ENCODE peak calls at places on chromosomes 12 and 14, in seven cellular contexts. One of them, this sample, is unnamed. For H3K36me3 and H3K27me3, the result is how much of the 10 kb centered on the place peaks cover.

GRCh38 chr12:62862259-62862881 is 72.6 kb downstream of the PPM1H start:
- DNase-seq in mammary epithelial cell: peak
- DNase-seq in pancreas: no peak
- DNase-seq in transverse colon: no peak
- DNase-seq in neural progenitor cell: no peak
- DNase-seq in endodermal cell: no peak
- DNase-seq in neuronal stem cell: no peak
- DNase-seq in this sample: no peak

GRCh38 chr14:46054526-46054925 is 597.1 kb downstream of the RPL10L start:
- DNase-seq in mammary epithelial cell: peak
- DNase-seq in pancreas: no peak
- DNase-seq in transverse colon: no peak
- DNase-seq in neural progenitor cell: no peak
- DNase-seq in endodermal cell: no peak
- DNase-seq in neuronal stem cell: no peak
- DNase-seq in this sample: no peak

GRCh38 chr12:10968765-10969456 is 17.8 kb downstream of the TAS2R50 start:
- DNase-seq in mammary epithelial cell: peak
- DNase-seq in pancreas: peak
- DNase-seq in transverse colon: no peak
- DNase-seq in neural progenitor cell: no peak
- DNase-seq in endodermal cell: no peak
- DNase-seq in neuronal stem cell: no peak
- DNase-seq in this sample: no peak

GRCh38 chr12:68958337-68958736 is 25.4 kb upstream of the CPM start:
- DNase-seq in mammary epithelial cell: no peak
- DNase-seq in pancreas: no peak
- DNase-seq in transverse colon: no peak
- DNase-seq in neural progenitor cell: no peak
- DNase-seq in endodermal cell: no peak
- DNase-seq in neuronal stem cell: no peak
- DNase-seq in this sample: no peak

GRCh38 chr12:72546106-72546505 is 273.9 kb downstream of the TRHDE start:
- DNase-seq in mammary epithelial cell: no peak
- DNase-seq in pancreas: no peak
- DNase-seq in transverse colon: no peak
- DNase-seq in neural progenitor cell: no peak
- DNase-seq in endodermal cell: no peak
- DNase-seq in neuronal stem cell: no peak
- DNase-seq in this sample: no peak

GRCh38 chr12:95701275-95701674 is 89.3 kb downstream of the NTN4 start:
- DNase-seq in mammary epithelial cell: no peak
- DNase-seq in pancreas: no peak
- DNase-seq in transverse colon: no peak
- DNase-seq in neural progenitor cell: no peak
- DNase-seq in endodermal cell: no peak
- DNase-seq in neuronal stem cell: no peak
- DNase-seq in this sample: no peak

GRCh38 chr12:3285570-3285969 is 205.4 kb upstream of the PRMT8 start:
- DNase-seq in mammary epithelial cell: no peak
- DNase-seq in pancreas: no peak
- DNase-seq in transverse colon: no peak
- DNase-seq in neural progenitor cell: no peak
- DNase-seq in endodermal cell: no peak
- DNase-seq in neuronal stem cell: no peak
- DNase-seq in this sample: no peak

GRCh38 chr12:11658796-11659195 is 9.3 kb downstream of the ETV6 start:
- DNase-seq in mammary epithelial cell: peak
- DNase-seq in pancreas: no peak
- DNase-seq in transverse colon: no peak
- DNase-seq in neural progenitor cell: no peak
- DNase-seq in endodermal cell: peak
- DNase-seq in neuronal stem cell: no peak
- DNase-seq in this sample: no peak

GRCh38 chr14:104724407-104724980 is 465 bp downstream of the ADSS1 start:
- DNase-seq in mammary epithelial cell: no peak
- DNase-seq in pancreas: peak
- DNase-seq in transverse colon: peak
- DNase-seq in neural progenitor cell: no peak
- DNase-seq in endodermal cell: no peak
- DNase-seq in neuronal stem cell: no peak
- DNase-seq in this sample: peak

GRCh38 chr14:104092931-104093365 is 7.4 kb downstream of the ASPG start:
- DNase-seq in mammary epithelial cell: no peak
- DNase-seq in pancreas: peak
- DNase-seq in transverse colon: no peak
- DNase-seq in neural progenitor cell: no peak
- DNase-seq in endodermal cell: peak
- DNase-seq in neuronal stem cell: no peak
- DNase-seq in this sample: peak

GRCh38 chr12:132106921-132107320 is 37.2 kb downstream of the DDX51 start:
- DNase-seq in mammary epithelial cell: no peak
- DNase-seq in pancreas: no peak
- DNase-seq in transverse colon: no peak
- DNase-seq in neural progenitor cell: no peak
- DNase-seq in endodermal cell: peak
- DNase-seq in neuronal stem cell: no peak
- DNase-seq in this sample: no peak

GRCh38 chr14:65940056-65940735 is 527.7 kb downstream of the FUT8 start:
- DNase-seq in mammary epithelial cell: no peak
- DNase-seq in pancreas: no peak
- DNase-seq in transverse colon: no peak
- DNase-seq in neural progenitor cell: peak
- DNase-seq in endodermal cell: no peak
- DNase-seq in neuronal stem cell: no peak
- DNase-seq in this sample: no peak

GRCh38 chr14:72614365-72614764 is 279.5 kb downstream of the DPF3 start:
- DNase-seq in mammary epithelial cell: no peak
- DNase-seq in pancreas: no peak
- DNase-seq in transverse colon: no peak
- DNase-seq in neural progenitor cell: no peak
- DNase-seq in endodermal cell: peak
- DNase-seq in neuronal stem cell: no peak
- DNase-seq in this sample: no peak

GRCh38 chr12:132174015-132174660 is 29.9 kb downstream of the NOC4L start:
- DNase-seq in mammary epithelial cell: no peak
- DNase-seq in pancreas: peak
- DNase-seq in transverse colon: no peak
- DNase-seq in neural progenitor cell: no peak
- DNase-seq in endodermal cell: no peak
- DNase-seq in neuronal stem cell: no peak
- DNase-seq in this sample: no peak

GRCh38 chr14:102430212-102430908 is 67.6 kb downstream of the TECPR2 start:
- DNase-seq in mammary epithelial cell: peak
- DNase-seq in pancreas: no peak
- DNase-seq in transverse colon: no peak
- DNase-seq in neural progenitor cell: no peak
- DNase-seq in endodermal cell: no peak
- DNase-seq in neuronal stem cell: no peak
- DNase-seq in this sample: no peak

GRCh38 chr14:102431751-102432150 is 69.0 kb downstream of the TECPR2 start:
- DNase-seq in mammary epithelial cell: no peak
- DNase-seq in pancreas: no peak
- DNase-seq in transverse colon: no peak
- DNase-seq in neural progenitor cell: no peak
- DNase-seq in endodermal cell: no peak
- DNase-seq in neuronal stem cell: no peak
- DNase-seq in this sample: no peak

GRCh38 chr14:102439556-102439955 is 70.0 kb downstream of the ANKRD9 start:
- DNase-seq in mammary epithelial cell: no peak
- DNase-seq in pancreas: no peak
- DNase-seq in transverse colon: no peak
- DNase-seq in neural progenitor cell: no peak
- DNase-seq in endodermal cell: no peak
- DNase-seq in neuronal stem cell: no peak
- DNase-seq in this sample: no peak

GRCh38 chr14:102437997-102438922 is 71.3 kb downstream of the ANKRD9 start:
- DNase-seq in mammary epithelial cell: peak
- DNase-seq in pancreas: peak
- DNase-seq in transverse colon: peak
- DNase-seq in neural progenitor cell: peak
- DNase-seq in endodermal cell: peak
- DNase-seq in neuronal stem cell: peak
- DNase-seq in this sample: peak

DNA sequence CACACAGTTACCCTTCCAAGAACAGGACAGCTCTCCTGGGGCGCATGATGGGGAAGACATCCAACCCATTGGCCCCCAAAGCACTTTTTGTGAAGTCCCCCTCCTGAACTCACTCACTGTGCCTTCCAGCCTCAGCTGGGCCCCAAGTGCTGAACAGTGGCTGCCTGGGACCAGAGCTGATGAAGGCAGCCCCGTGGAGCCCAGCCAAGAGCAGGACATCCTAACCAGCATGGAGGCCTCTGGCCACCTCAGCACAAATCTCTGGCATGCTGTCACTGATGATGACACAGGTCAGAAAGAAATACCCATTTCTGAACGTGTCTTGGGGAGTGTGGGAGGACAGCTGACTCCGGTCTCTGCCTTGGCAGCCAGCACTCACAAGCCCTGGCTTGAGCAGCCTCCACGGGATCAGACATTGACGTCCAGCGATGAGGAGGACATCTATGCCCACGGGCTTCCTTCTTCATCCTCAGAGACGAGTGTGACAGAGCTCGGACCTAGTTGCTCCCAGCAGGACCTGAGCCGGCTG is 72.0 kb downstream of the TECPR2 start:
- DNase-seq in mammary epithelial cell: peak
- DNase-seq in pancreas: no peak
- DNase-seq in transverse colon: no peak
- DNase-seq in neural progenitor cell: no peak
- DNase-seq in endodermal cell: no peak
- DNase-seq in neuronal stem cell: no peak
- DNase-seq in this sample: no peak
- H3K36me3 ChIP-seq in mammary epithelial cell: under half
- H3K36me3 ChIP-seq in pancreas: under half
- H3K36me3 ChIP-seq in transverse colon: under half
- H3K36me3 ChIP-seq in neural progenitor cell: under half
- H3K36me3 ChIP-seq in endodermal cell: under half
- H3K36me3 ChIP-seq in neuronal stem cell: under half
- H3K36me3 ChIP-seq in this sample: under half

GRCh38 chr12:41944241-41944640 is 200.4 kb downstream of the GXYLT1 start:
- DNase-seq in mammary epithelial cell: no peak
- DNase-seq in pancreas: no peak
- DNase-seq in transverse colon: no peak
- DNase-seq in neural progenitor cell: no peak
- DNase-seq in endodermal cell: no peak
- DNase-seq in neuronal stem cell: no peak
- DNase-seq in this sample: no peak

GRCh38 chr12:41942355-41942754 is 202.3 kb downstream of the GXYLT1 start:
- DNase-seq in mammary epithelial cell: no peak
- DNase-seq in pancreas: no peak
- DNase-seq in transverse colon: no peak
- DNase-seq in neural progenitor cell: peak
- DNase-seq in endodermal cell: no peak
- DNase-seq in neuronal stem cell: no peak
- DNase-seq in this sample: no peak

GRCh38 chr12:41943671-41944070 is 201.0 kb downstream of the GXYLT1 start:
- DNase-seq in mammary epithelial cell: no peak
- DNase-seq in pancreas: no peak
- DNase-seq in transverse colon: no peak
- DNase-seq in neural progenitor cell: no peak
- DNase-seq in endodermal cell: no peak
- DNase-seq in neuronal stem cell: no peak
- DNase-seq in this sample: no peak

GRCh38 chr12:41950455-41950854 is 194.2 kb downstream of the GXYLT1 start:
- DNase-seq in mammary epithelial cell: no peak
- DNase-seq in pancreas: no peak
- DNase-seq in transverse colon: no peak
- DNase-seq in neural progenitor cell: no peak
- DNase-seq in endodermal cell: no peak
- DNase-seq in neuronal stem cell: no peak
- DNase-seq in this sample: no peak

GRCh38 chr12:41946106-41946505 is 198.6 kb downstream of the GXYLT1 start:
- DNase-seq in mammary epithelial cell: no peak
- DNase-seq in pancreas: no peak
- DNase-seq in transverse colon: no peak
- DNase-seq in neural progenitor cell: no peak
- DNase-seq in endodermal cell: no peak
- DNase-seq in neuronal stem cell: no peak
- DNase-seq in this sample: no peak
- H3K4me3 ChIP-seq in mammary epithelial cell: no peak
- H3K4me3 ChIP-seq in pancreas: no peak
- H3K4me3 ChIP-seq in transverse colon: no peak
- H3K4me3 ChIP-seq in neural progenitor cell: no peak
- H3K4me3 ChIP-seq in endodermal cell: peak
- H3K4me3 ChIP-seq in neuronal stem cell: no peak
- H3K4me3 ChIP-seq in this sample: no peak

GRCh38 chr14:36454599-36455240 is 65.3 kb downstream of the NKX2-1 start:
- DNase-seq in mammary epithelial cell: no peak
- DNase-seq in pancreas: no peak
- DNase-seq in transverse colon: no peak
- DNase-seq in neural progenitor cell: peak
- DNase-seq in endodermal cell: no peak
- DNase-seq in neuronal stem cell: peak
- DNase-seq in this sample: no peak

GRCh38 chr14:36451346-36452065 is 68.5 kb downstream of the NKX2-1 start:
- DNase-seq in mammary epithelial cell: no peak
- DNase-seq in pancreas: no peak
- DNase-seq in transverse colon: no peak
- DNase-seq in neural progenitor cell: no peak
- DNase-seq in endodermal cell: no peak
- DNase-seq in neuronal stem cell: no peak
- DNase-seq in this sample: no peak

GRCh38 chr14:36450550-36450949 is 69.5 kb downstream of the NKX2-1 start:
- DNase-seq in mammary epithelial cell: no peak
- DNase-seq in pancreas: no peak
- DNase-seq in transverse colon: no peak
- DNase-seq in neural progenitor cell: peak
- DNase-seq in endodermal cell: peak
- DNase-seq in neuronal stem cell: no peak
- DNase-seq in this sample: peak

GRCh38 chr14:36452850-36453249 is 67.2 kb downstream of the NKX2-1 start:
- DNase-seq in mammary epithelial cell: no peak
- DNase-seq in pancreas: no peak
- DNase-seq in transverse colon: no peak
- DNase-seq in neural progenitor cell: peak
- DNase-seq in endodermal cell: no peak
- DNase-seq in neuronal stem cell: no peak
- DNase-seq in this sample: no peak

GRCh38 chr14:36449903-36450302 is 70.1 kb downstream of the NKX2-1 start:
- DNase-seq in mammary epithelial cell: no peak
- DNase-seq in pancreas: no peak
- DNase-seq in transverse colon: no peak
- DNase-seq in neural progenitor cell: no peak
- DNase-seq in endodermal cell: no peak
- DNase-seq in neuronal stem cell: no peak
- DNase-seq in this sample: no peak
- H3K27me3 ChIP-seq in mammary epithelial cell: under half
- H3K27me3 ChIP-seq in pancreas: under half
- H3K27me3 ChIP-seq in transverse colon: under half
- H3K27me3 ChIP-seq in neural progenitor cell: half or more
- H3K27me3 ChIP-seq in endodermal cell: under half
- H3K27me3 ChIP-seq in neuronal stem cell: under half
- H3K27me3 ChIP-seq in this sample: under half

DNA sequence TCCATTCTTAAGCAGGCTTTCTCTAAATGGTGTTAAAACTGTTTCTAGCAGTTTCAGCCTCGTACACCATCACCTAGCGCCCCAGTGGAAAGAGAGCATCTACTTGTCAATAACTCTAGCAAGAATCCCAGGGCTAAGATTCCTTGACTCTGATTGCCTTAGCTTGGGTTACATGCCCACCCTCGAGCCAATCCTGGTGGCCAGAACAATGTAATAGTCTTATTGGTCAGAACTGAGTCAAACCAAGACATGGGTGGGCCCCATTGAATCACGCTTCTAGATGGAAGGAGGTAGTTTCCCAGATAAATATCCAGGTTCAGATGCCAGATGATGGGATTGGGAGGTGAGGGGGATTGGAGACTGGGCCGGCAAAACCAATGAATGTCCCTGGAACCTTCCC is 55.9 kb upstream of the MED13L start:
- DNase-seq in mammary epithelial cell: no peak
- DNase-seq in pancreas: no peak
- DNase-seq in transverse colon: no peak
- DNase-seq in neural progenitor cell: peak
- DNase-seq in endodermal cell: peak
- DNase-seq in neuronal stem cell: peak
- DNase-seq in this sample: no peak
- H3K36me3 ChIP-seq in mammary epithelial cell: under half
- H3K36me3 ChIP-seq in pancreas: under half
- H3K36me3 ChIP-seq in transverse colon: under half
- H3K36me3 ChIP-seq in neural progenitor cell: under half
- H3K36me3 ChIP-seq in endodermal cell: under half
- H3K36me3 ChIP-seq in neuronal stem cell: under half
- H3K36me3 ChIP-seq in this sample: under half

This sample was measured in H7.